ENCODE peak calls at places on chromosomes 7 and 10, in seven cellular contexts. L is fibroblast of lung, T is foreskin fibroblast, I is Panc1, N is esophagus squamous epithelium, S is PC-3, O is GM12865. C is an unnamed sample.

GRCh38 chr7:71988176-71988575 is 424.0 kb downstream of the CALN1 start:
- DNase-seq in L (no peak), T (no peak), S (no peak), I (no peak), N (no peak), O (no peak), C (no peak)

GRCh38 chr10:112335104-112335840 is 38.6 kb upstream of the ACSL5 start:
- DNase-seq in S (no peak), O (no peak), T (peak), N (no peak), I (no peak), L (peak), C (no peak)

GRCh38 chr7:93138576-93138975 is 9.6 kb downstream of the SAMD9L start:
- DNase-seq in O (no peak), I (no peak), L (no peak), T (no peak), N (no peak), S (no peak), C (no peak)

GRCh38 chr7:158559356-158559755 is 28.3 kb downstream of the PTPRN2 start:
- DNase-seq in N (no peak), L (no peak), T (no peak), O (no peak), S (no peak), I (no peak), C (no peak)

GRCh38 chr7:139895141-139895829 is 66.2 kb downstream of the TBXAS1 start:
- DNase-seq in N (no peak), I (no peak), O (no peak), S (no peak), L (no peak), T (no peak), C (no peak)

GRCh38 chr7:130845581-130846085 is 111.6 kb upstream of the KLF14 start:
- DNase-seq in I (no peak), T (peak), O (no peak), S (peak), L (peak), N (no peak), C (no peak)

GRCh38 chr7:112150823-112151641 is 55.2 kb downstream of the DOCK4 start:
- DNase-seq in N (no peak), I (no peak), S (no peak), L (peak), T (peak), O (no peak), C (no peak)

GRCh38 chr7:133940368-133940767 is 186.8 kb upstream of the LRGUK start:
- DNase-seq in L (no peak), O (no peak), N (no peak), I (no peak), T (no peak), S (no peak), C (no peak)

GRCh38 chr10:126387931-126388911 is at the start of gene ADAM12:
- DNase-seq in I (no peak), S (peak), L (peak), T (peak), N (no peak), O (no peak), C (no peak)

GRCh38 chr10:52172581-52172980 is 141.5 kb upstream of the DKK1 start:
- DNase-seq in N (no peak), I (no peak), T (no peak), L (no peak), S (peak), O (no peak), C (no peak)

GRCh38 chr7:99324966-99325596 is 617 bp upstream of the ARPC1A start:
- DNase-seq in N (no peak), S (no peak), T (no peak), O (no peak), L (no peak), I (no peak), C (no peak)

GRCh38 chr7:55157347-55158105 is 138.7 kb downstream of the EGFR start:
- DNase-seq in S (no peak), O (no peak), N (no peak), I (no peak), T (no peak), L (no peak), C (no peak)

GRCh38 chr10:109156396-109156795 is 766.9 kb downstream of the XPNPEP1 start:
- DNase-seq in N (no peak), S (peak), T (no peak), I (no peak), L (no peak), O (no peak), C (no peak)

GRCh38 chr7:12670071-12670729 is 17.2 kb upstream of the ARL4A start:
- DNase-seq in S (no peak), L (peak), N (no peak), I (no peak), O (no peak), T (peak), C (no peak)

GRCh38 chr7:100210803-100211202 is 8.9 kb upstream of the PVRIG start:
- DNase-seq in S (no peak), O (no peak), T (no peak), N (no peak), I (no peak), L (no peak), C (no peak)

GRCh38 chr10:69629897-69630650 is at the start of gene FAM241B:
- DNase-seq in S (peak), T (peak), I (no peak), O (peak), L (peak), N (no peak), C (peak)

GRCh38 chr7:5636914-5637313 is 144.5 kb downstream of the RNF216 start:
- DNase-seq in I (no peak), T (peak), O (no peak), S (peak), N (no peak), L (peak), C (no peak)

GRCh38 chr7:114921636-114922150 is at the start of gene MDFIC:
- DNase-seq in O (peak), N (no peak), I (no peak), S (no peak), T (no peak), L (no peak), C (no peak)
- H3K4me3 ChIP-seq in O (peak), N (peak), I (peak), S (peak), T (peak), L (peak), C (no peak)

GRCh38 chr7:106075937-106076336 is 36.2 kb downstream of the SYPL1 start:
- DNase-seq in L (no peak), O (no peak), N (no peak), S (no peak), I (no peak), T (no peak), C (no peak)
- H3K4me3 ChIP-seq in L (no peak), O (no peak), N (no peak), S (no peak), I (no peak), T (no peak), C (no peak)

GRCh38 chr7:101302641-101303101 is 18.9 kb downstream of the IFT22 start:
- DNase-seq in O (no peak), T (no peak), N (no peak), I (no peak), L (no peak), S (no peak), C (no peak)
- H3K4me3 ChIP-seq in O (no peak), T (no peak), N (no peak), I (no peak), L (no peak), S (no peak), C (no peak)

DNA sequence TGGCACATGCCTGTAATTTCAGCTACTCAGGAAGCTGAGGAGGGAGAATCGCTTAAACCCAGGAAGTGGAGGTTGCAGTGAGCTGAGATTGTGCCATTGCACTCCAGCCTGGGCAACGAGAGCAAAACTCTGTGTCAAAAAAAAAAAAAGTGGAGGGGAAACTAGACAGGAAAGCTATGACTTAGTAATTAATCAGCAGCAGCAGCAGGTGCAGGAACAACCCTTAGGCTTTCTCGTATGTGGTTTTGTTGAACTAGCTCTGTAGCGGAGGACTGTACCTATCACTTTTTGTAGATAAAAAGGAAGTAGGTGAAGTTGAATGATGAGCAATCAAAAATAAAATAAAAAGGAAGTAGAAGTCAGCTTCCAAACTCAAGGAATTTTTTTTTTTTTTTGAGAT is 76.9 kb upstream of the KMT2C start:
- DNase-seq in S (peak), L (no peak), T (no peak), N (no peak), O (peak), I (no peak), C (peak)
- H3K4me3 ChIP-seq in S (no peak), L (no peak), T (no peak), N (no peak), O (no peak), I (no peak), C (peak)

GRCh38 chr7:74032624-74033371 is 4.8 kb downstream of the ELN start:
- DNase-seq in I (no peak), N (no peak), S (no peak), O (no peak), L (no peak), T (peak), C (no peak)
- H3K4me3 ChIP-seq in I (no peak), N (peak), S (no peak), O (no peak), L (no peak), T (no peak), C (no peak)